ENCODE peak calls at places on chromosomes 4 and X, in ten cellular contexts. One of them, this sample, is unnamed.

GRCh38 chr4:149914521-149915115 is 99.0 kb upstream of the IQCM start:
- DNase-seq in effector memory CD4-positive, alpha-beta T cell: no peak
- DNase-seq in right lobe of liver: no peak
- DNase-seq in astrocyte of the cerebellum: peak; percentile 35
- DNase-seq in adipocyte: peak; percentile 89
- DNase-seq in A549: peak; percentile 57
- DNase-seq in prostate gland: no peak
- DNase-seq in fibroblast of lung: peak; percentile 51
- DNase-seq in endothelial cell of umbilical vein: peak; percentile 65
- DNase-seq in CD8-positive, alpha-beta T cell: no peak
- DNase-seq in this sample: peak; percentile 66

GRCh38 chrX:95889279-95889678 is 795.4 kb upstream of the DIAPH2 start:
- DNase-seq in CD8-positive, alpha-beta T cell: no peak
- DNase-seq in effector memory CD4-positive, alpha-beta T cell: no peak
- DNase-seq in prostate gland: no peak
- DNase-seq in fibroblast of lung: no peak
- DNase-seq in adipocyte: no peak
- DNase-seq in astrocyte of the cerebellum: no peak
- DNase-seq in A549: no peak
- DNase-seq in endothelial cell of umbilical vein: no peak
- DNase-seq in right lobe of liver: no peak
- DNase-seq in this sample: no peak

GRCh38 chrX:125507119-125507518 is 187.4 kb downstream of the TEX13C start:
- DNase-seq in astrocyte of the cerebellum: no peak
- DNase-seq in CD8-positive, alpha-beta T cell: no peak
- DNase-seq in prostate gland: no peak
- DNase-seq in endothelial cell of umbilical vein: no peak
- DNase-seq in adipocyte: no peak
- DNase-seq in right lobe of liver: no peak
- DNase-seq in A549: no peak
- DNase-seq in effector memory CD4-positive, alpha-beta T cell: no peak
- DNase-seq in fibroblast of lung: peak; percentile 30
- DNase-seq in this sample: peak; percentile 19

GRCh38 chrX:43000121-43000520 is 222.2 kb upstream of the PPP1R2C start:
- DNase-seq in astrocyte of the cerebellum: no peak
- DNase-seq in A549: no peak
- DNase-seq in adipocyte: no peak
- DNase-seq in effector memory CD4-positive, alpha-beta T cell: no peak
- DNase-seq in prostate gland: no peak
- DNase-seq in endothelial cell of umbilical vein: peak; percentile 40
- DNase-seq in CD8-positive, alpha-beta T cell: no peak
- DNase-seq in fibroblast of lung: no peak
- DNase-seq in right lobe of liver: no peak
- DNase-seq in this sample: no peak

GRCh38 chr4:128574706-128575105 is 234.8 kb upstream of the JADE1 start:
- DNase-seq in fibroblast of lung: peak; percentile 52
- DNase-seq in astrocyte of the cerebellum: no peak
- DNase-seq in A549: peak; percentile 93
- DNase-seq in adipocyte: no peak
- DNase-seq in effector memory CD4-positive, alpha-beta T cell: peak; percentile 10
- DNase-seq in prostate gland: peak; percentile 82
- DNase-seq in right lobe of liver: no peak
- DNase-seq in CD8-positive, alpha-beta T cell: peak; percentile 1
- DNase-seq in endothelial cell of umbilical vein: peak; percentile 49
- DNase-seq in this sample: peak; percentile 80

GRCh38 chrX:133258481-133258880 is 40.3 kb upstream of the TFDP3 start:
- DNase-seq in prostate gland: no peak
- DNase-seq in CD8-positive, alpha-beta T cell: no peak
- DNase-seq in endothelial cell of umbilical vein: no peak
- DNase-seq in right lobe of liver: no peak
- DNase-seq in A549: no peak
- DNase-seq in effector memory CD4-positive, alpha-beta T cell: no peak
- DNase-seq in astrocyte of the cerebellum: peak; percentile 15
- DNase-seq in fibroblast of lung: peak; percentile 84
- DNase-seq in adipocyte: peak; percentile 45
- DNase-seq in this sample: peak; percentile 4

GRCh38 chr4:56307423-56307822 is 79.9 kb downstream of the AASDH start:
- DNase-seq in right lobe of liver: no peak
- DNase-seq in astrocyte of the cerebellum: no peak
- DNase-seq in prostate gland: no peak
- DNase-seq in A549: peak; percentile 1
- DNase-seq in endothelial cell of umbilical vein: no peak
- DNase-seq in fibroblast of lung: peak; percentile 45
- DNase-seq in effector memory CD4-positive, alpha-beta T cell: no peak
- DNase-seq in adipocyte: peak; percentile 27
- DNase-seq in CD8-positive, alpha-beta T cell: no peak
- DNase-seq in this sample: peak; percentile 11

GRCh38 chrX:67781132-67781531 is 237.3 kb downstream of the AR start:
- DNase-seq in CD8-positive, alpha-beta T cell: no peak
- DNase-seq in prostate gland: no peak
- DNase-seq in A549: peak; percentile 2
- DNase-seq in endothelial cell of umbilical vein: no peak
- DNase-seq in adipocyte: peak; percentile 38
- DNase-seq in astrocyte of the cerebellum: no peak
- DNase-seq in fibroblast of lung: no peak
- DNase-seq in effector memory CD4-positive, alpha-beta T cell: no peak
- DNase-seq in right lobe of liver: no peak
- DNase-seq in this sample: peak; percentile 63

GRCh38 chrX:65821721-65822496 is 154.5 kb downstream of the MSN start:
- DNase-seq in CD8-positive, alpha-beta T cell: peak; percentile 0
- DNase-seq in effector memory CD4-positive, alpha-beta T cell: peak; percentile 6
- DNase-seq in fibroblast of lung: no peak
- DNase-seq in right lobe of liver: peak; percentile 53
- DNase-seq in A549: no peak
- DNase-seq in adipocyte: peak; percentile 3
- DNase-seq in prostate gland: peak; percentile 4
- DNase-seq in endothelial cell of umbilical vein: no peak
- DNase-seq in astrocyte of the cerebellum: no peak
- DNase-seq in this sample: no peak
- H3K4me3 ChIP-seq in CD8-positive, alpha-beta T cell: peak overlapping the region; percentile 50
- H3K4me3 ChIP-seq in effector memory CD4-positive, alpha-beta T cell: peak overlapping the region; percentile 51
- H3K4me3 ChIP-seq in fibroblast of lung: no peak overlapping the region
- H3K4me3 ChIP-seq in right lobe of liver: no peak overlapping the region
- H3K4me3 ChIP-seq in A549: no peak overlapping the region
- H3K4me3 ChIP-seq in adipocyte: peak overlapping the region; percentile 50
- H3K4me3 ChIP-seq in prostate gland: peak overlapping the region; percentile 21
- H3K4me3 ChIP-seq in endothelial cell of umbilical vein: no peak overlapping the region
- H3K4me3 ChIP-seq in astrocyte of the cerebellum: no peak overlapping the region
- H3K4me3 ChIP-seq in this sample: no peak overlapping the region

GRCh38 chrX:79146552-79147390 is 2.3 kb downstream of the GPR174 start:
- DNase-seq in astrocyte of the cerebellum: no peak
- DNase-seq in effector memory CD4-positive, alpha-beta T cell: no peak
- DNase-seq in A549: no peak
- DNase-seq in prostate gland: no peak
- DNase-seq in CD8-positive, alpha-beta T cell: no peak
- DNase-seq in adipocyte: no peak
- DNase-seq in fibroblast of lung: no peak
- DNase-seq in right lobe of liver: no peak
- DNase-seq in endothelial cell of umbilical vein: no peak
- DNase-seq in this sample: no peak
- H3K4me3 ChIP-seq in astrocyte of the cerebellum: no peak overlapping the region
- H3K4me3 ChIP-seq in effector memory CD4-positive, alpha-beta T cell: peak overlapping the region; percentile 50
- H3K4me3 ChIP-seq in A549: no peak overlapping the region
- H3K4me3 ChIP-seq in prostate gland: no peak overlapping the region
- H3K4me3 ChIP-seq in CD8-positive, alpha-beta T cell: peak overlapping the region; percentile 83
- H3K4me3 ChIP-seq in adipocyte: no peak overlapping the region
- H3K4me3 ChIP-seq in fibroblast of lung: no peak overlapping the region
- H3K4me3 ChIP-seq in right lobe of liver: no peak overlapping the region
- H3K4me3 ChIP-seq in endothelial cell of umbilical vein: no peak overlapping the region
- H3K4me3 ChIP-seq in this sample: no peak overlapping the region

DNA sequence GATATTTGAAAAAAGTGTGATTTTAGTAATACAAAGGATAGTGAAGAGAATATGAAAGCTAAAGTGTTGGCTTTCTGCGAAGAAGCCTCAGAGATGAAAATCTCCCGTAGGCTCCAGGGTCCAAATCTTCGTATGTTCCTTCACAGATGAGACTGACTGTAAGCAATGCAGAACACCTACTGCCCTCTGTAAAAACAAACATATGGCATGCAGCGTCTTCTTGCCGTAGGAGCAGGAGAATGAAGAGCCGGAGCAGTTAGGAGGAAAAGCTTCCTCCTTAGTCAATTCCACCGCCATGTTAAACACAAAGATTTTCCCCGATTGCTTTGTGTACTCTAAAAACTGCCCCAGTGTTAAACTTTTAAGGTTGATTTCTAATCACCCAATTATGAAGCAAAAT is 22.5 kb downstream of the RWDD4 start:
- DNase-seq in CD8-positive, alpha-beta T cell: no peak
- DNase-seq in prostate gland: peak; percentile 40
- DNase-seq in adipocyte: no peak
- DNase-seq in fibroblast of lung: no peak
- DNase-seq in effector memory CD4-positive, alpha-beta T cell: no peak
- DNase-seq in astrocyte of the cerebellum: no peak
- DNase-seq in endothelial cell of umbilical vein: peak; percentile 44
- DNase-seq in right lobe of liver: no peak
- DNase-seq in A549: peak; percentile 75
- DNase-seq in this sample: no peak
- H3K4me3 ChIP-seq in CD8-positive, alpha-beta T cell: no peak overlapping the region
- H3K4me3 ChIP-seq in prostate gland: peak overlapping the region; percentile 25
- H3K4me3 ChIP-seq in adipocyte: no peak overlapping the region
- H3K4me3 ChIP-seq in fibroblast of lung: no peak overlapping the region
- H3K4me3 ChIP-seq in effector memory CD4-positive, alpha-beta T cell: no peak overlapping the region
- H3K4me3 ChIP-seq in astrocyte of the cerebellum: no peak overlapping the region
- H3K4me3 ChIP-seq in endothelial cell of umbilical vein: peak overlapping the region; percentile 15
- H3K4me3 ChIP-seq in right lobe of liver: no peak overlapping the region
- H3K4me3 ChIP-seq in A549: peak overlapping the region; percentile 35
- H3K4me3 ChIP-seq in this sample: no peak overlapping the region

DNA sequence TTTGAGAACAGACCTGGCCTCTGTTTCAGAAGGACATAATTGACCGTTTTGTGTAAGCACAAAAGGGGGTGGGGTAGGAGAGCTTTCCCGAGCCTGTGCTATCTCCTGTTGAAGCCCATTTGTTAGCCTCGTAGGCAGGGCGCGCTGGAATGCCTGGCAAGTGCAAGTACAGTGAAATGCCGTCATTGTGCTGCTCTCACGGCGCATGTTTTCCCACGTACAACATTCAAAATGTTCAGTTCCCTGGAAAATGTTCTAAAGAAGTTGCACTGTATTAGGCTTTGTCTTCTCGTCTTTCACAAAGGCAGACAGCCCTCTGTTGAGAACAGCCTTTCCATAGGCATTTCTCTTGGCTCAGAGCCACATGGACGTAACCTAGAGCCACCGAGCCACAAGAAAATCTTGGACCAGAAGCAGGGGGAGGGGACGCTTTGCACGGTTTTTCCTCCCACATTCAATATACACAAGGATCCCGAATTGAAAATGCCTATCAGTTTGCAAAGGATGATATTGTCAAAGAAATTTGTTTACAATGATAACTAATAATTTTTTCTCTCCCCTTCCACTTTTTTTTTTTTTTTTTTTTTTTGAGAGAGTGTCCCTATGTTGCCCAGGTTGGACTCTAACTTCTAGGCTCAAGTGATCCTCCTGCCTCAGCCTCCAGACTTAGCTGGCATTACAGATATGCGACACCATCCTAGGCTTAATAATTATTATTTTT is 54.6 kb upstream of the RAPGEF2 start:
- DNase-seq in prostate gland: peak; percentile 72
- DNase-seq in A549: peak; percentile 47
- DNase-seq in CD8-positive, alpha-beta T cell: no peak
- DNase-seq in effector memory CD4-positive, alpha-beta T cell: no peak
- DNase-seq in endothelial cell of umbilical vein: peak; percentile 89
- DNase-seq in fibroblast of lung: peak; percentile 94
- DNase-seq in right lobe of liver: peak; percentile 82
- DNase-seq in adipocyte: peak; percentile 74
- DNase-seq in astrocyte of the cerebellum: peak; percentile 78
- DNase-seq in this sample: peak; percentile 72
- H3K4me3 ChIP-seq in prostate gland: peak overlapping the region; percentile 23
- H3K4me3 ChIP-seq in A549: no peak overlapping the region
- H3K4me3 ChIP-seq in CD8-positive, alpha-beta T cell: no peak overlapping the region
- H3K4me3 ChIP-seq in effector memory CD4-positive, alpha-beta T cell: no peak overlapping the region
- H3K4me3 ChIP-seq in endothelial cell of umbilical vein: peak overlapping the region; percentile 17
- H3K4me3 ChIP-seq in fibroblast of lung: peak overlapping the region; percentile 39
- H3K4me3 ChIP-seq in right lobe of liver: peak overlapping the region; percentile 11
- H3K4me3 ChIP-seq in adipocyte: peak overlapping the region; percentile 75
- H3K4me3 ChIP-seq in astrocyte of the cerebellum: peak overlapping the region; percentile 26
- H3K4me3 ChIP-seq in this sample: peak overlapping the region; percentile 38

This sample was measured in fibroblast of mammary gland.